ENCODE peak calls at places on chromosomes 12 and 14, in nine cellular contexts. N is endothelial cell; J is RWPE1; P is PC-3; R is fibroblast of lung; B is H4; M is stimulated activated CD4-positive, alpha-beta T cell treated with anti-CD3 and anti-CD28 coated beads, Interleukin-12 subunit alpha, Interleukin-12 subunit beta, amount 100 ng/mL, for 4 hours; Y is caudate nucleus; C is GM03348. Q is an unnamed sample.
A peak's percentile ranks its signal among the peaks of the same experiment; 100 is the strongest.

GRCh38 chr14:64763801-64764511 is 59.7 kb downstream of the PLEKHG3 start:
- DNase-seq in N (no peak), Y (no peak), B (peak; percentile 23), R (peak; percentile 26), C (peak; percentile 50), P (peak; percentile 12), M (no peak), J (no peak), Q (peak; percentile 60)

GRCh38 chr12:128069359-128069997 is 197.5 kb upstream of the TMEM132C start:
- DNase-seq in P (peak; percentile 92), J (peak; percentile 3), Y (peak; percentile 8), C (peak; percentile 58), N (peak; percentile 4), B (peak; percentile 60), R (peak; percentile 15), M (peak; percentile 4), Q (peak; percentile 50)

GRCh38 chr12:70393787-70394519 is 27.9 kb downstream of the KCNMB4 start:
- DNase-seq in R (peak; percentile 15), Y (no peak), P (peak; percentile 74), B (no peak), C (peak; percentile 31), M (no peak), N (no peak), J (no peak), Q (no peak)

GRCh38 chr12:11162494-11162893 is 8.5 kb upstream of the SMIM10L1 start:
- DNase-seq in M (no peak), J (no peak), P (peak; percentile 2), R (no peak), C (no peak), Y (no peak), B (no peak), N (no peak), Q (no peak)

GRCh38 chr14:75662966-75663365 is 1.9 kb downstream of the TTLL5 start:
- DNase-seq in N (no peak), P (no peak), M (no peak), Y (no peak), C (no peak), J (no peak), R (no peak), B (no peak), Q (no peak)

GRCh38 chr12:130700492-130701401 is 15.4 kb downstream of the RIMBP2 start:
- DNase-seq in M (no peak), J (no peak), Y (no peak), P (no peak), R (no peak), B (no peak), C (no peak), N (no peak), Q (no peak)

GRCh38 chr12:18747960-18748359 is 10.0 kb downstream of the CAPZA3 start:
- DNase-seq in M (no peak), Y (no peak), N (no peak), B (peak; percentile 58), P (peak; percentile 34), R (peak; percentile 83), C (peak; percentile 79), J (peak; percentile 2), Q (no peak)

GRCh38 chr12:114671664-114672476 is 12.1 kb downstream of the TBX3 start:
- DNase-seq in P (peak; percentile 66), C (no peak), R (peak; percentile 77), B (peak; percentile 37), Y (no peak), N (no peak), J (no peak), M (no peak), Q (no peak)

GRCh38 chr12:104741497-104742367 is 216.4 kb downstream of the SLC41A2 start:
- DNase-seq in R (peak; percentile 16), M (no peak), J (no peak), P (no peak), C (no peak), B (no peak), Y (no peak), N (no peak), Q (no peak)

GRCh38 chr14:68297871-68298468 is 478.4 kb downstream of the RAD51B start:
- DNase-seq in R (peak; percentile 62), C (peak; percentile 29), J (peak; percentile 3), P (peak; percentile 32), M (no peak), Y (no peak), N (no peak), B (no peak), Q (peak; percentile 31)

GRCh38 chr14:95551435-95551834 is 16.6 kb downstream of the GLRX5 start:
- DNase-seq in J (no peak), Y (no peak), P (no peak), R (no peak), C (no peak), M (no peak), N (no peak), B (no peak), Q (no peak)

GRCh38 chr12:40105515-40106201 is at the start of gene SLC2A13:
- DNase-seq in C (peak; percentile 97), R (peak; percentile 65), P (peak; percentile 74), M (peak; percentile 74), N (peak; percentile 84), J (peak; percentile 82), B (peak; percentile 27), Y (peak; percentile 65), Q (peak; percentile 81)

GRCh38 chr12:124594851-124595250 is 27.4 kb upstream of the NCOR2 start:
- DNase-seq in M (no peak), R (no peak), N (no peak), P (no peak), B (no peak), J (no peak), C (no peak), Y (no peak), Q (no peak)

GRCh38 chr12:23655112-23655511 is 294.4 kb downstream of the SOX5 start:
- DNase-seq in Y (no peak), C (no peak), N (no peak), P (no peak), J (no peak), B (no peak), R (no peak), M (no peak), Q (peak; percentile 28)

GRCh38 chr12:49982246-49983229 is 9.8 kb downstream of the AQP6 start:
- DNase-seq in M (no peak), Y (no peak), B (no peak), R (no peak), C (no peak), N (no peak), P (no peak), J (no peak), Q (no peak)

GRCh38 chr12:88400302-88400701 is 180.0 kb downstream of the KITLG start:
- DNase-seq in R (no peak), M (no peak), J (no peak), Y (no peak), N (no peak), P (no peak), B (no peak), C (no peak), Q (no peak)

GRCh38 chr14:101937926-101938767 is 26.2 kb upstream of the DYNC1H1 start:
- DNase-seq in J (no peak), B (no peak), R (no peak), P (no peak), M (no peak), N (no peak), Y (no peak), C (no peak), Q (no peak)

GRCh38 chr12:54384591-54385041 is at the start of gene ZNF385A:
- DNase-seq in P (no peak), M (no peak), C (no peak), Y (no peak), R (no peak), N (no peak), J (no peak), B (no peak), Q (no peak)

GRCh38 chr14:25121342-25122129 is 71.6 kb upstream of the STXBP6 start:
- DNase-seq in B (peak; percentile 78), N (no peak), M (no peak), Y (no peak), R (peak; percentile 92), P (no peak), C (peak; percentile 68), J (no peak), Q (no peak)

GRCh38 chr14:96176811-96177211 is 27.8 kb upstream of the BDKRB2 start:
- DNase-seq in M (no peak), B (peak; percentile 26), C (peak; percentile 88), Y (no peak), N (no peak), R (peak; percentile 93), P (no peak), J (no peak), Q (no peak)

GRCh38 chr12:110247340-110248095 is 33.5 kb upstream of the ATP2A2 start:
- DNase-seq in N (no peak), P (peak; percentile 74), Y (no peak), C (no peak), M (no peak), B (no peak), R (no peak), J (peak; percentile 93), Q (no peak)

GRCh38 chr14:58625438-58625837 is 12.3 kb upstream of the DACT1 start:
- DNase-seq in B (no peak), M (no peak), C (no peak), N (no peak), P (no peak), R (no peak), J (no peak), Y (no peak), Q (no peak)

GRCh38 chr12:29990971-29991370 is 207.2 kb upstream of the TMTC1 start:
- DNase-seq in J (no peak), P (no peak), M (no peak), R (no peak), Y (no peak), N (no peak), B (no peak), C (no peak), Q (no peak)

GRCh38 chr12:112686373-112686772 is 105.2 kb upstream of the RPH3A start:
- DNase-seq in Y (no peak), R (no peak), M (no peak), C (no peak), P (peak; percentile 65), J (peak; percentile 52), N (no peak), B (peak; percentile 46), Q (no peak)

GRCh38 chr14:105885561-105886320 is 359.4 kb downstream of the TMEM121 start:
- DNase-seq in B (no peak), C (no peak), M (no peak), P (no peak), N (no peak), Y (no peak), R (no peak), J (no peak), Q (no peak)

GRCh38 chr12:42791399-42791798 is 201.9 kb upstream of the PRICKLE1 start:
- DNase-seq in R (no peak), J (no peak), B (no peak), Y (no peak), P (peak; percentile 53), M (no peak), C (no peak), N (no peak), Q (no peak)

GRCh38 chr12:85225501-85225900 is 54.5 kb upstream of the ALX1 start:
- DNase-seq in R (no peak), C (no peak), J (no peak), M (no peak), N (no peak), P (no peak), Y (no peak), B (no peak), Q (no peak)

GRCh38 chr12:9134981-9135628 is 19.4 kb upstream of the A2M start:
- DNase-seq in R (peak; percentile 92), J (no peak), B (no peak), N (no peak), M (no peak), Y (no peak), C (no peak), P (peak; percentile 14), Q (no peak)

GRCh38 chr14:102481791-102482238 is 27.8 kb downstream of the ANKRD9 start:
- DNase-seq in J (peak; percentile 55), C (no peak), M (no peak), R (no peak), Y (peak; percentile 19), N (no peak), P (peak; percentile 86), B (no peak), Q (no peak)

GRCh38 chr12:117441751-117442150 is 80.3 kb upstream of the NOS1 start:
- DNase-seq in Y (peak; percentile 24), M (no peak), P (peak; percentile 76), N (no peak), J (no peak), R (no peak), B (peak; percentile 21), C (peak; percentile 27), Q (peak; percentile 39)

GRCh38 chr12:2813573-2814185 is 1.2 kb downstream of the ITFG2 start:
- DNase-seq in R (peak; percentile 75), P (peak; percentile 63), J (peak; percentile 59), N (peak; percentile 52), B (peak; percentile 75), C (peak; percentile 80), Y (no peak), M (peak; percentile 41), Q (peak; percentile 85)

Q was measured in A673.